ENCODE peak calls at places on chromosomes 3 and 15, in six cellular contexts. One of them, this sample, is unnamed.
A peak's percentile ranks its signal among the peaks of the same experiment; 100 is the strongest.

GRCh38 chr3:43894176-43895049 is 203.7 kb downstream of the ABHD5 start:
- DNase-seq in GM12865: peak; percentile 70
- DNase-seq in GM10248: peak; percentile 54
- DNase-seq in GM13976: peak; percentile 75
- DNase-seq in K562: peak; percentile 50
- DNase-seq in kidney epithelial cell: no peak
- DNase-seq in this sample: peak; percentile 63

GRCh38 chr15:84797212-84797611 is 19.9 kb upstream of the ALPK3 start:
- DNase-seq in GM10248: no peak
- DNase-seq in K562: no peak
- DNase-seq in kidney epithelial cell: peak; percentile 57
- DNase-seq in GM13976: no peak
- DNase-seq in GM12865: no peak
- DNase-seq in this sample: no peak

GRCh38 chr15:48974865-48975264 is 11.1 kb upstream of the SHC4 start:
- DNase-seq in kidney epithelial cell: no peak
- DNase-seq in K562: peak; percentile 37
- DNase-seq in GM10248: no peak
- DNase-seq in GM13976: no peak
- DNase-seq in GM12865: no peak
- DNase-seq in this sample: no peak

GRCh38 chr3:8324727-8325126 is 176.9 kb upstream of the LMCD1 start:
- DNase-seq in GM12865: peak; percentile 46
- DNase-seq in kidney epithelial cell: no peak
- DNase-seq in GM13976: peak; percentile 40
- DNase-seq in GM10248: peak; percentile 29
- DNase-seq in K562: no peak
- DNase-seq in this sample: peak; percentile 26

GRCh38 chr15:63277044-63277892 is at the start of gene APH1B:
- DNase-seq in GM12865: peak; percentile 90
- DNase-seq in GM13976: peak; percentile 88
- DNase-seq in K562: peak; percentile 92
- DNase-seq in kidney epithelial cell: no peak
- DNase-seq in GM10248: peak; percentile 89
- DNase-seq in this sample: no peak

GRCh38 chr3:32405155-32405554 is 13.5 kb downstream of the CMTM7 start:
- DNase-seq in kidney epithelial cell: no peak
- DNase-seq in GM10248: no peak
- DNase-seq in GM13976: no peak
- DNase-seq in GM12865: no peak
- DNase-seq in K562: no peak
- DNase-seq in this sample: no peak

GRCh38 chr3:36679384-36680200 is 84.8 kb downstream of the DCLK3 start:
- DNase-seq in GM13976: no peak
- DNase-seq in K562: no peak
- DNase-seq in GM10248: no peak
- DNase-seq in GM12865: peak; percentile 31
- DNase-seq in kidney epithelial cell: peak; percentile 64
- DNase-seq in this sample: peak; percentile 91

GRCh38 chr3:32963871-32964270 is 12.4 kb downstream of the CCR4 start:
- DNase-seq in K562: no peak
- DNase-seq in GM13976: no peak
- DNase-seq in GM10248: no peak
- DNase-seq in GM12865: no peak
- DNase-seq in kidney epithelial cell: no peak
- DNase-seq in this sample: peak; percentile 96

GRCh38 chr3:140428380-140428779 is 249.5 kb upstream of the TRIM42 start:
- DNase-seq in GM13976: no peak
- DNase-seq in kidney epithelial cell: no peak
- DNase-seq in GM12865: no peak
- DNase-seq in K562: no peak
- DNase-seq in GM10248: no peak
- DNase-seq in this sample: no peak

GRCh38 chr3:128192131-128192530 is 38.9 kb downstream of the EEFSEC start:
- DNase-seq in kidney epithelial cell: no peak
- DNase-seq in GM10248: no peak
- DNase-seq in K562: no peak
- DNase-seq in GM12865: no peak
- DNase-seq in GM13976: no peak
- DNase-seq in this sample: no peak

GRCh38 chr3:149019581-149019980 is 28.2 kb downstream of the GYG1 start:
- DNase-seq in GM10248: no peak
- DNase-seq in K562: no peak
- DNase-seq in GM13976: no peak
- DNase-seq in GM12865: no peak
- DNase-seq in kidney epithelial cell: no peak
- DNase-seq in this sample: no peak

GRCh38 chr15:93029613-93030429 is 59.2 kb downstream of the RGMA start:
- DNase-seq in GM12865: no peak
- DNase-seq in GM10248: peak; percentile 20
- DNase-seq in GM13976: peak; percentile 33
- DNase-seq in K562: no peak
- DNase-seq in kidney epithelial cell: no peak
- DNase-seq in this sample: peak; percentile 39

GRCh38 chr3:156675744-156676466 is 1.5 kb downstream of the TIPARP start:
- DNase-seq in K562: peak; percentile 29
- DNase-seq in GM10248: no peak
- DNase-seq in GM13976: no peak
- DNase-seq in GM12865: peak; percentile 43
- DNase-seq in kidney epithelial cell: peak; percentile 48
- DNase-seq in this sample: peak; percentile 91

GRCh38 chr15:28984421-28985375 is 98.9 kb downstream of the APBA2 start:
- DNase-seq in kidney epithelial cell: no peak
- DNase-seq in GM13976: no peak
- DNase-seq in GM12865: no peak
- DNase-seq in K562: no peak
- DNase-seq in GM10248: no peak
- DNase-seq in this sample: no peak

GRCh38 chr15:32717290-32718081 is at the start of gene GREM1:
- DNase-seq in kidney epithelial cell: no peak
- DNase-seq in GM12865: no peak
- DNase-seq in GM13976: no peak
- DNase-seq in K562: no peak
- DNase-seq in GM10248: peak; percentile 24
- DNase-seq in this sample: no peak

GRCh38 chr3:134937256-134938023 is 142.4 kb downstream of the EPHB1 start:
- DNase-seq in GM10248: no peak
- DNase-seq in K562: no peak
- DNase-seq in GM13976: no peak
- DNase-seq in kidney epithelial cell: no peak
- DNase-seq in GM12865: no peak
- DNase-seq in this sample: no peak

GRCh38 chr3:153973722-153974121 is 147.5 kb upstream of the ARHGEF26 start:
- DNase-seq in GM13976: no peak
- DNase-seq in kidney epithelial cell: no peak
- DNase-seq in GM10248: no peak
- DNase-seq in K562: no peak
- DNase-seq in GM12865: peak; percentile 39
- DNase-seq in this sample: no peak
- TF ChIP-seq CTCF in GM13976: no peak
- TF ChIP-seq CTCF in kidney epithelial cell: no peak
- TF ChIP-seq CTCF in GM10248: no peak
- TF ChIP-seq CTCF in K562: no peak
- TF ChIP-seq CTCF in GM12865: no peak
- TF ChIP-seq CTCF in this sample: no peak

GRCh38 chr15:100124361-100124760 is 217.4 kb downstream of the ADAMTS17 start:
- DNase-seq in GM13976: no peak
- DNase-seq in GM12865: no peak
- DNase-seq in kidney epithelial cell: no peak
- DNase-seq in GM10248: no peak
- DNase-seq in K562: no peak
- DNase-seq in this sample: no peak

GRCh38 chr15:100121285-100121684 is 220.5 kb downstream of the ADAMTS17 start:
- DNase-seq in GM10248: no peak
- DNase-seq in GM12865: no peak
- DNase-seq in K562: no peak
- DNase-seq in GM13976: no peak
- DNase-seq in kidney epithelial cell: no peak
- DNase-seq in this sample: peak; percentile 1

GRCh38 chr15:100125627-100126231 is 216.0 kb downstream of the ADAMTS17 start:
- DNase-seq in kidney epithelial cell: no peak
- DNase-seq in GM12865: no peak
- DNase-seq in K562: no peak
- DNase-seq in GM13976: no peak
- DNase-seq in GM10248: no peak
- DNase-seq in this sample: no peak

GRCh38 chr15:100123611-100124010 is 218.2 kb downstream of the ADAMTS17 start:
- DNase-seq in kidney epithelial cell: no peak
- DNase-seq in GM10248: no peak
- DNase-seq in GM13976: no peak
- DNase-seq in GM12865: no peak
- DNase-seq in K562: no peak
- DNase-seq in this sample: no peak

DNA sequence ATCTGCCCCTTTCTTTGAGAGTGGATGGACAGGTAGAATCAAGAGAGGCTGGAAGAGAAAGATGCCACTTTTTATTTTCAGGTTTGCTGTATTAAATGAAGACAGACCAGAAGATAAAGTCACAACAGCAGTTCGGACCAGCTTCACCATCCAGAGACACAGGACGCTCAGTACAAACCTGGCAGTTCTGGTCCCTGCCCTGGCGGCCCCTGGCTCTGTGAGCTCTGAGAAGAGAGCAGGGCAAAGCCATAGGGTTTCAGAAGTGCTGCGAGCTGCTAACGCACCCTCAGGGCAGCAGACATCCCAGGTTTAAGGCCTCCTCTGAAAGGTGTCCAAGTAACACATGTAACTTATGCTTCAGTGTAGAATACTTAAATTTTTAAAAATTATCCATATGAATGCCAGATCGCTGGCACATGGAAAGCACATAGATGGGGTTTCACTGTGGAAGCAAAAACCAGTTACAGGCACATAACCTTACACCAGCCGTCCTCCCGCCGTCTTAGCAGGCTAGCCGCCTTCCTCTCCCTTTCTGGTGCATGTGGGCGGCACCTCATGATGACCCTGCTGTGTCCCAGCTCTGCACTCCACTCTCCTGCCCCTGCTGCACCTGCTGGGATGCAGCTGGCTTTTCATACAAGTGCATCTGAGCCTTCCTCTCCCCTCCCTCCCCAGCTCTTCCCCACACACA is 216.7 kb downstream of the ADAMTS17 start:
- DNase-seq in kidney epithelial cell: no peak
- DNase-seq in K562: no peak
- DNase-seq in GM13976: no peak
- DNase-seq in GM10248: no peak
- DNase-seq in GM12865: no peak
- DNase-seq in this sample: no peak
- TF ChIP-seq CTCF in kidney epithelial cell: no peak
- TF ChIP-seq CTCF in K562: no peak
- TF ChIP-seq CTCF in GM13976: no peak
- TF ChIP-seq CTCF in GM10248: no peak
- TF ChIP-seq CTCF in GM12865: no peak
- TF ChIP-seq CTCF in this sample: no peak

GRCh38 chr3:161166051-161166450 is 55.1 kb upstream of the NMD3 start:
- DNase-seq in K562: no peak
- DNase-seq in GM12865: no peak
- DNase-seq in GM10248: no peak
- DNase-seq in kidney epithelial cell: no peak
- DNase-seq in GM13976: no peak
- DNase-seq in this sample: no peak

GRCh38 chr3:161175506-161175905 is 45.6 kb upstream of the NMD3 start:
- DNase-seq in K562: no peak
- DNase-seq in GM13976: no peak
- DNase-seq in GM10248: no peak
- DNase-seq in GM12865: no peak
- DNase-seq in kidney epithelial cell: no peak
- DNase-seq in this sample: no peak

GRCh38 chr3:161171113-161171512 is 50.0 kb upstream of the NMD3 start:
- DNase-seq in GM13976: no peak
- DNase-seq in kidney epithelial cell: no peak
- DNase-seq in GM12865: no peak
- DNase-seq in GM10248: no peak
- DNase-seq in K562: no peak
- DNase-seq in this sample: peak; percentile 51

DNA sequence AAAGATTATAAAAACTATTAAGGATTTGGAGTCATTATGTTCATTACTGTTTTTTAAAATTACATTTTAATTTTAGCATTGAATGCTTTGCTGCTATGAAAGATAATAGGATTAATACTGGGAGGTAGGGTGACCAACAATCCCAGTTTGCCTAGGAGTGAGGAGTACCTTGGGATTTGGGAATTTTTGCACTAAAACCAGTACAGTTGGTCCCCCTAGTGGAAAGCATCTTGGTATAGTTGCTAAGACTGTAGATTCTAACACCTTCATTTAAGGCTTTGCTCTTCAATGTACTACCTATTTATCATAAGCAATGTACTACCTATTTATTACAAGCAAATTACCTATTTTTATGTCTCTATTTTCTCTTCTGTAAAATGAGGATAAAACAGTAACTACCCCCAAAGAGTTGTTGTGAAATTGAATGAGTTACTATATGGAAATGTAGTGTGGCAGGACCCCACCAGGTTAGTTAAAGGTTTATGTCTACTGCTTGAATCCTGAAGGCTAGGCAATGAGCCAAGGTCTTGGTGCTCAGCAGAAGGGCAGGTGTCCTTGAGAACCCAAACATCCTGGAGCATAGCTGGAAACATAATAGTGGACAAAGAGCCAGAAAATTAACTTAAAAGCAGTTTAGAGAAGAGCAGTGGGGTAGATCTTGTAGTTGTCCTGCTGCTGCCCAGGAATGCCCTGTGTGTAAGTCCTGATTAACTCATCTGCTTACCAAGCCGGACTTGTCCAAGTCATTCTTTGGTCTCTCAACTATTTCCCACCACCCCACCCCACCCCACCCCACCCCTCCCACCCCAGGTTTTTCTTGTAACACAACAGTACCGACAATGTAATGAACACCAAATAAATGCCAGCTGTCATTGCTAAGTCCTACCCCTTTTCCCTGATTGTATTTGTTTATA is 49.2 kb upstream of the NMD3 start:
- DNase-seq in GM12865: no peak
- DNase-seq in GM10248: no peak
- DNase-seq in K562: no peak
- DNase-seq in GM13976: no peak
- DNase-seq in kidney epithelial cell: no peak
- DNase-seq in this sample: no peak
- TF ChIP-seq CTCF in GM12865: no peak
- TF ChIP-seq CTCF in GM10248: no peak
- TF ChIP-seq CTCF in K562: peak; percentile 2
- TF ChIP-seq CTCF in GM13976: no peak
- TF ChIP-seq CTCF in kidney epithelial cell: peak; percentile 18
- TF ChIP-seq CTCF in this sample: peak; percentile 40

GRCh38 chr3:171326717-171327440 is 133.3 kb downstream of the TNIK start:
- DNase-seq in K562: no peak
- DNase-seq in kidney epithelial cell: no peak
- DNase-seq in GM13976: no peak
- DNase-seq in GM10248: no peak
- DNase-seq in GM12865: peak; percentile 37
- DNase-seq in this sample: no peak

GRCh38 chr3:171330936-171331335 is 129.3 kb downstream of the TNIK start:
- DNase-seq in GM13976: no peak
- DNase-seq in kidney epithelial cell: no peak
- DNase-seq in GM10248: no peak
- DNase-seq in K562: no peak
- DNase-seq in GM12865: no peak
- DNase-seq in this sample: no peak

GRCh38 chr3:171327441-171328174 is 132.6 kb downstream of the TNIK start:
- DNase-seq in GM10248: no peak
- DNase-seq in K562: no peak
- DNase-seq in kidney epithelial cell: no peak
- DNase-seq in GM12865: no peak
- DNase-seq in GM13976: no peak
- DNase-seq in this sample: no peak

GRCh38 chr3:171329759-171330158 is 130.4 kb downstream of the TNIK start:
- DNase-seq in GM10248: no peak
- DNase-seq in kidney epithelial cell: no peak
- DNase-seq in GM13976: no peak
- DNase-seq in GM12865: no peak
- DNase-seq in K562: no peak
- DNase-seq in this sample: no peak

GRCh38 chr3:171328419-171329082 is 131.7 kb downstream of the TNIK start:
- DNase-seq in GM12865: peak; percentile 57
- DNase-seq in K562: peak; percentile 35
- DNase-seq in GM10248: no peak
- DNase-seq in kidney epithelial cell: no peak
- DNase-seq in GM13976: no peak
- DNase-seq in this sample: no peak
- TF ChIP-seq CTCF in GM12865: peak; percentile 15
- TF ChIP-seq CTCF in K562: peak; percentile 78
- TF ChIP-seq CTCF in GM10248: peak; percentile 32
- TF ChIP-seq CTCF in kidney epithelial cell: peak; percentile 8
- TF ChIP-seq CTCF in GM13976: no peak
- TF ChIP-seq CTCF in this sample: peak; percentile 40